ENCODE peak calls at places on chromosome 1, in ten cellular contexts. One of them, this sample, is unnamed.

GRCh38 chr1:36582066-36582755 is 99.5 kb upstream of the CSF3R start:
- DNase-seq in suprapubic skin: no peak
- DNase-seq in uterus: no peak
- DNase-seq in Peyer's patch: no peak
- DNase-seq in HepG2: no peak
- DNase-seq in body of pancreas: no peak
- DNase-seq in upper lobe of left lung: no peak
- DNase-seq in A549: no peak
- DNase-seq in IMR-90: no peak
- DNase-seq in HCT116: no peak
- DNase-seq in this sample: no peak

GRCh38 chr1:230105754-230106625 is 39.0 kb downstream of the GALNT2 start:
- DNase-seq in suprapubic skin: no peak
- DNase-seq in HepG2: peak; percentile 89
- DNase-seq in HCT116: peak; percentile 36
- DNase-seq in uterus: no peak
- DNase-seq in upper lobe of left lung: peak; percentile 54
- DNase-seq in IMR-90: peak; percentile 85
- DNase-seq in A549: peak; percentile 86
- DNase-seq in Peyer's patch: no peak
- DNase-seq in body of pancreas: peak; percentile 62
- DNase-seq in this sample: no peak

GRCh38 chr1:162300057-162300917 is 76.4 kb downstream of the SPATA46 start:
- DNase-seq in HepG2: no peak
- DNase-seq in A549: no peak
- DNase-seq in body of pancreas: no peak
- DNase-seq in suprapubic skin: no peak
- DNase-seq in IMR-90: no peak
- DNase-seq in Peyer's patch: no peak
- DNase-seq in HCT116: no peak
- DNase-seq in uterus: no peak
- DNase-seq in upper lobe of left lung: peak; percentile 64
- DNase-seq in this sample: no peak

GRCh38 chr1:174713796-174714195 is 266.0 kb downstream of the GPR52 start:
- DNase-seq in HepG2: peak; percentile 68
- DNase-seq in upper lobe of left lung: no peak
- DNase-seq in HCT116: no peak
- DNase-seq in A549: no peak
- DNase-seq in Peyer's patch: no peak
- DNase-seq in IMR-90: no peak
- DNase-seq in suprapubic skin: no peak
- DNase-seq in body of pancreas: no peak
- DNase-seq in uterus: no peak
- DNase-seq in this sample: no peak

GRCh38 chr1:175419684-175420490 is 227.3 kb upstream of the KIAA0040 start:
- DNase-seq in body of pancreas: no peak
- DNase-seq in A549: no peak
- DNase-seq in HCT116: no peak
- DNase-seq in uterus: no peak
- DNase-seq in suprapubic skin: no peak
- DNase-seq in IMR-90: no peak
- DNase-seq in HepG2: no peak
- DNase-seq in upper lobe of left lung: no peak
- DNase-seq in Peyer's patch: no peak
- DNase-seq in this sample: no peak

GRCh38 chr1:11772458-11772857 is 10.5 kb downstream of the C1orf167 start:
- DNase-seq in body of pancreas: no peak
- DNase-seq in upper lobe of left lung: no peak
- DNase-seq in HepG2: no peak
- DNase-seq in suprapubic skin: no peak
- DNase-seq in uterus: no peak
- DNase-seq in A549: no peak
- DNase-seq in Peyer's patch: no peak
- DNase-seq in IMR-90: no peak
- DNase-seq in HCT116: no peak
- DNase-seq in this sample: no peak

GRCh38 chr1:160954158-160955104 is at the start of gene ITLN2:
- DNase-seq in body of pancreas: peak; percentile 50
- DNase-seq in uterus: no peak
- DNase-seq in upper lobe of left lung: peak; percentile 31
- DNase-seq in HepG2: peak; percentile 67
- DNase-seq in IMR-90: peak; percentile 14
- DNase-seq in A549: peak; percentile 69
- DNase-seq in Peyer's patch: peak; percentile 20
- DNase-seq in HCT116: peak; percentile 45
- DNase-seq in suprapubic skin: no peak
- DNase-seq in this sample: no peak

GRCh38 chr1:4203501-4203900 is 303.4 kb upstream of the C1orf174 start:
- DNase-seq in body of pancreas: no peak
- DNase-seq in A549: no peak
- DNase-seq in uterus: no peak
- DNase-seq in HCT116: no peak
- DNase-seq in suprapubic skin: no peak
- DNase-seq in Peyer's patch: no peak
- DNase-seq in upper lobe of left lung: no peak
- DNase-seq in HepG2: no peak
- DNase-seq in IMR-90: no peak
- DNase-seq in this sample: no peak

GRCh38 chr1:246078126-246078887 is 428.8 kb downstream of the SMYD3 start:
- DNase-seq in IMR-90: no peak
- DNase-seq in A549: no peak
- DNase-seq in upper lobe of left lung: no peak
- DNase-seq in uterus: no peak
- DNase-seq in HCT116: no peak
- DNase-seq in HepG2: peak; percentile 34
- DNase-seq in Peyer's patch: no peak
- DNase-seq in body of pancreas: no peak
- DNase-seq in suprapubic skin: no peak
- DNase-seq in this sample: no peak

GRCh38 chr1:79839882-79840281 is 833.4 kb upstream of the ADGRL4 start:
- DNase-seq in uterus: no peak
- DNase-seq in IMR-90: no peak
- DNase-seq in Peyer's patch: no peak
- DNase-seq in suprapubic skin: no peak
- DNase-seq in HepG2: no peak
- DNase-seq in upper lobe of left lung: no peak
- DNase-seq in HCT116: no peak
- DNase-seq in A549: no peak
- DNase-seq in body of pancreas: no peak
- DNase-seq in this sample: no peak

GRCh38 chr1:29136463-29136915 is 12.8 kb upstream of the TMEM200B start:
- DNase-seq in IMR-90: peak; percentile 58
- DNase-seq in uterus: peak; percentile 72
- DNase-seq in HCT116: no peak
- DNase-seq in Peyer's patch: no peak
- DNase-seq in upper lobe of left lung: no peak
- DNase-seq in HepG2: no peak
- DNase-seq in A549: no peak
- DNase-seq in suprapubic skin: no peak
- DNase-seq in body of pancreas: peak; percentile 73
- DNase-seq in this sample: peak; percentile 35

GRCh38 chr1:56477164-56478111 is 101.9 kb downstream of the PLPP3 start:
- DNase-seq in suprapubic skin: peak; percentile 69
- DNase-seq in IMR-90: peak; percentile 65
- DNase-seq in Peyer's patch: peak; percentile 19
- DNase-seq in body of pancreas: peak; percentile 68
- DNase-seq in uterus: peak; percentile 73
- DNase-seq in HCT116: no peak
- DNase-seq in HepG2: peak; percentile 85
- DNase-seq in A549: no peak
- DNase-seq in upper lobe of left lung: peak; percentile 71
- DNase-seq in this sample: peak; percentile 85

GRCh38 chr1:228036701-228037231 is 30.0 kb downstream of the WNT3A start:
- DNase-seq in Peyer's patch: no peak
- DNase-seq in uterus: no peak
- DNase-seq in suprapubic skin: peak; percentile 33
- DNase-seq in body of pancreas: no peak
- DNase-seq in upper lobe of left lung: peak; percentile 19
- DNase-seq in IMR-90: no peak
- DNase-seq in A549: no peak
- DNase-seq in HepG2: no peak
- DNase-seq in HCT116: no peak
- DNase-seq in this sample: peak; percentile 37

GRCh38 chr1:231626535-231626950 is at the start of gene DISC1:
- DNase-seq in Peyer's patch: peak; percentile 75
- DNase-seq in HCT116: peak; percentile 32
- DNase-seq in IMR-90: peak; percentile 93
- DNase-seq in upper lobe of left lung: peak; percentile 91
- DNase-seq in uterus: peak; percentile 81
- DNase-seq in body of pancreas: peak; percentile 82
- DNase-seq in A549: peak; percentile 79
- DNase-seq in suprapubic skin: peak; percentile 90
- DNase-seq in HepG2: peak; percentile 80
- DNase-seq in this sample: peak; percentile 94
- TF ChIP-seq POLR2A in Peyer's patch: no peak
- TF ChIP-seq POLR2A in HCT116: no peak
- TF ChIP-seq POLR2A in IMR-90: no peak
- TF ChIP-seq POLR2A in upper lobe of left lung: peak; percentile 58
- TF ChIP-seq POLR2A in uterus: no peak
- TF ChIP-seq POLR2A in body of pancreas: peak; percentile 5
- TF ChIP-seq POLR2A in A549: no peak
- TF ChIP-seq POLR2A in suprapubic skin: peak; percentile 18
- TF ChIP-seq POLR2A in HepG2: no peak
- TF ChIP-seq POLR2A in this sample: no peak

GRCh38 chr1:204073837-204074273 is 940 bp downstream of the SOX13 start:
- DNase-seq in HCT116: no peak
- DNase-seq in HepG2: no peak
- DNase-seq in upper lobe of left lung: no peak
- DNase-seq in uterus: peak; percentile 51
- DNase-seq in body of pancreas: peak; percentile 38
- DNase-seq in IMR-90: no peak
- DNase-seq in Peyer's patch: no peak
- DNase-seq in A549: peak; percentile 36
- DNase-seq in suprapubic skin: no peak
- DNase-seq in this sample: no peak

GRCh38 chr1:204075116-204075636 is 2.3 kb downstream of the SOX13 start:
- DNase-seq in HepG2: peak; percentile 40
- DNase-seq in body of pancreas: peak; percentile 61
- DNase-seq in suprapubic skin: no peak
- DNase-seq in upper lobe of left lung: no peak
- DNase-seq in A549: no peak
- DNase-seq in Peyer's patch: no peak
- DNase-seq in HCT116: no peak
- DNase-seq in uterus: peak; percentile 53
- DNase-seq in IMR-90: no peak
- DNase-seq in this sample: no peak

GRCh38 chr1:204074274-204075115 is 1.6 kb downstream of the SOX13 start:
- DNase-seq in IMR-90: peak; percentile 52
- DNase-seq in A549: peak; percentile 65
- DNase-seq in HCT116: no peak
- DNase-seq in suprapubic skin: peak; percentile 78
- DNase-seq in body of pancreas: peak; percentile 78
- DNase-seq in uterus: peak; percentile 89
- DNase-seq in upper lobe of left lung: peak; percentile 66
- DNase-seq in HepG2: peak; percentile 87
- DNase-seq in Peyer's patch: no peak
- DNase-seq in this sample: peak; percentile 81

GRCh38 chr1:204070895-204071294 is 2.0 kb upstream of the SOX13 start:
- DNase-seq in suprapubic skin: no peak
- DNase-seq in HCT116: no peak
- DNase-seq in A549: no peak
- DNase-seq in uterus: no peak
- DNase-seq in body of pancreas: no peak
- DNase-seq in upper lobe of left lung: no peak
- DNase-seq in HepG2: no peak
- DNase-seq in IMR-90: no peak
- DNase-seq in Peyer's patch: no peak
- DNase-seq in this sample: no peak

DNA sequence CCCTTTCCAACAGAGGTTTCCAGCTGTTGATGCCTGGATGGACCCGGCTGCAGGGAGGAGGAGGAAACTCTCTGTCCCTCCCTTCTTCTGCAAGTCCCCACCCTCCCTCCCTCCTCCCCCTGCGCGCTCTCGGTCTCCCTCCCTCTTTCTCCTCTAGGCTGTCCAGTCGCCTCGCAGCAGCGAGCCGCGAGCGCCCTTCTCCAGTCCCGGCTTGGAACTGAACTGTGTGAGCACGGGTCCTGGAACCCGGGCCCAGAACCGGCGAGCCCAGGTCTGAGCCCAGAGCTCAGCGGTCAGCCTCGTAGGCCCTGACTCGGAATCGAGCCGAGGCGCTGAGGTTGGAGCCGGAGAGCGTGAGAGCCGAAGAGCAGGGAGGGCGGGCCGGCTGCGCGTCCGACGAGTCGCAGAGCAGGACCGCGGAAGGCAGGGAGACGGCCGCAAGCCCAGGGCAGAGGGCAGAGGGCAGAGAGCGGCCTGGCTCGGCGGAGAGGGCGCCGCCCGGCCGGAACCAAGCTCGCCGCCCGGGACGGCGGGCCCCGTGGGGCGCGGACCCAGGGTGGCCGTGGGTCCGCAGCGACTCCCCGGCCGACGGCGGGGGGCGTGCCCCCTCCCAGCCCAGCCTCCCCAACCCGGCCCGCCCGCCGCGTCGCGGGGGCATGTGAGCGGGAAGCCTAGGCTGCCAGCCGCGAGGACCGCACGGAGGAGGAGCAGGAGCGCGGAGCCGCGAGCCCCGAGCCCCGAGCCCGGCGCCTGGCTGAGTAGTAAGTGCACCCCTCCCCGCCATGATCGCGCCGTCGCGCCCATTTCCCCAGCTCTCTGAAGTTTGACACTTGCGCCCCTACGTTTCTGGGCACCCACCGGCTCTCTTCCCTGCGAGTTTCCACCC is at the start of gene SOX13:
- DNase-seq in A549: peak; percentile 91
- DNase-seq in body of pancreas: peak; percentile 91
- DNase-seq in HepG2: peak; percentile 78
- DNase-seq in uterus: peak; percentile 94
- DNase-seq in Peyer's patch: peak; percentile 36
- DNase-seq in IMR-90: peak; percentile 85
- DNase-seq in suprapubic skin: peak; percentile 88
- DNase-seq in upper lobe of left lung: peak; percentile 89
- DNase-seq in HCT116: peak; percentile 79
- DNase-seq in this sample: peak; percentile 86
- TF ChIP-seq POLR2A in A549: peak; percentile 97
- TF ChIP-seq POLR2A in body of pancreas: peak; percentile 89
- TF ChIP-seq POLR2A in HepG2: peak; percentile 85
- TF ChIP-seq POLR2A in uterus: peak; percentile 75
- TF ChIP-seq POLR2A in Peyer's patch: peak; percentile 97
- TF ChIP-seq POLR2A in IMR-90: peak; percentile 71
- TF ChIP-seq POLR2A in suprapubic skin: peak; percentile 72
- TF ChIP-seq POLR2A in upper lobe of left lung: peak; percentile 89
- TF ChIP-seq POLR2A in HCT116: peak; percentile 95
- TF ChIP-seq POLR2A in this sample: no peak

GRCh38 chr1:40476924-40477679 is at the start of gene ZFP69:
- DNase-seq in Peyer's patch: peak; percentile 73
- DNase-seq in IMR-90: peak; percentile 51
- DNase-seq in A549: no peak
- DNase-seq in HCT116: no peak
- DNase-seq in suprapubic skin: peak; percentile 67
- DNase-seq in HepG2: peak; percentile 35
- DNase-seq in uterus: peak; percentile 37
- DNase-seq in upper lobe of left lung: peak; percentile 67
- DNase-seq in body of pancreas: peak; percentile 73
- DNase-seq in this sample: peak; percentile 94
- TF ChIP-seq POLR2A in Peyer's patch: peak; percentile 22
- TF ChIP-seq POLR2A in IMR-90: no peak
- TF ChIP-seq POLR2A in A549: no peak
- TF ChIP-seq POLR2A in HCT116: no peak
- TF ChIP-seq POLR2A in suprapubic skin: peak; percentile 26
- TF ChIP-seq POLR2A in HepG2: peak; percentile 20
- TF ChIP-seq POLR2A in uterus: peak; percentile 16
- TF ChIP-seq POLR2A in upper lobe of left lung: peak; percentile 73
- TF ChIP-seq POLR2A in body of pancreas: peak; percentile 28
- TF ChIP-seq POLR2A in this sample: no peak

GRCh38 chr1:199561334-199561733 is 466.2 kb upstream of the NR5A2 start:
- DNase-seq in upper lobe of left lung: no peak
- DNase-seq in suprapubic skin: no peak
- DNase-seq in IMR-90: no peak
- DNase-seq in body of pancreas: no peak
- DNase-seq in Peyer's patch: no peak
- DNase-seq in A549: no peak
- DNase-seq in HepG2: no peak
- DNase-seq in uterus: no peak
- DNase-seq in HCT116: no peak
- DNase-seq in this sample: no peak
- TF ChIP-seq POLR2A in upper lobe of left lung: no peak
- TF ChIP-seq POLR2A in suprapubic skin: no peak
- TF ChIP-seq POLR2A in IMR-90: no peak
- TF ChIP-seq POLR2A in body of pancreas: no peak
- TF ChIP-seq POLR2A in Peyer's patch: no peak
- TF ChIP-seq POLR2A in A549: no peak
- TF ChIP-seq POLR2A in HepG2: no peak
- TF ChIP-seq POLR2A in uterus: no peak
- TF ChIP-seq POLR2A in HCT116: no peak
- TF ChIP-seq POLR2A in this sample: no peak